ENCODE peak calls at places on chromosomes 4 and X, in ten cellular contexts. K, X, F, O, Y, P, T, Z, U and A are unnamed samples.
A peak's percentile ranks its signal among the peaks of the same experiment; 100 is the strongest.

GRCh38 chrX:47958943-47959342 is 44.8 kb downstream of the ZNF182 start:
- DNase-seq in K (no peak), X (no peak), F (no peak), O (peak; percentile 6), Y (no peak), P (no peak), T (peak; percentile 4), Z (no peak), U (no peak), A (no peak)

GRCh38 chrX:40149286-40150175 is 51.8 kb upstream of the BCOR start:
- DNase-seq in K (no peak), X (no peak), F (no peak), O (no peak), Y (no peak), P (no peak), T (no peak), Z (no peak), U (no peak), A (no peak)

GRCh38 chrX:53263597-53264094 is 17.7 kb downstream of the IQSEC2 start:
- DNase-seq in K (no peak), X (peak; percentile 40), F (no peak), O (peak; percentile 44), Y (no peak), P (peak; percentile 53), T (peak; percentile 79), Z (no peak), U (peak; percentile 65), A (no peak)

GRCh38 chrX:2499507-2499906 is 1.3 kb downstream of the DHRSX start:
- DNase-seq in K (no peak), X (no peak), F (no peak), O (no peak), Y (no peak), P (no peak), T (no peak), Z (no peak), U (no peak), A (no peak)

GRCh38 chrX:10370976-10371375 is 214.2 kb downstream of the CLCN4 start:
- DNase-seq in K (no peak), X (no peak), F (no peak), O (no peak), Y (no peak), P (peak; percentile 7), T (no peak), Z (no peak), U (no peak), A (no peak)

GRCh38 chr4:6767341-6767724 is 15.2 kb upstream of the KIAA0232 start:
- DNase-seq in K (no peak), X (no peak), F (peak; percentile 30), O (no peak), Y (no peak), P (peak; percentile 19), T (no peak), Z (no peak), U (no peak), A (no peak)

GRCh38 chrX:36986231-36986630 is 21.9 kb upstream of the FAM47C start:
- DNase-seq in K (no peak), X (no peak), F (no peak), O (no peak), Y (no peak), P (no peak), T (no peak), Z (no peak), U (no peak), A (no peak)

GRCh38 chrX:40996886-40997530 is 88.2 kb upstream of the USP9X start:
- DNase-seq in K (no peak), X (no peak), F (no peak), O (peak; percentile 93), Y (no peak), P (peak; percentile 6), T (peak; percentile 58), Z (peak; percentile 2), U (peak; percentile 37), A (no peak)

GRCh38 chr4:56668267-56668666 is 12.8 kb downstream of the HOPX start:
- DNase-seq in K (no peak), X (no peak), F (no peak), O (no peak), Y (no peak), P (peak; percentile 30), T (no peak), Z (peak; percentile 1), U (no peak), A (no peak)

GRCh38 chr4:84336964-84337705 is 162.0 kb downstream of the NKX6-1 start:
- DNase-seq in K (no peak), X (no peak), F (no peak), O (no peak), Y (peak; percentile 45), P (no peak), T (no peak), Z (peak; percentile 14), U (no peak), A (no peak)

GRCh38 chrX:143621276-143621675 is 14.6 kb downstream of the SLITRK4 start:
- DNase-seq in K (no peak), X (no peak), F (no peak), O (no peak), Y (no peak), P (no peak), T (no peak), Z (no peak), U (no peak), A (no peak)

GRCh38 chr4:77927991-77928925 is 65.6 kb downstream of the MRPL1 start:
- DNase-seq in K (no peak), X (no peak), F (peak; percentile 28), O (peak; percentile 78), Y (peak; percentile 74), P (peak; percentile 48), T (peak; percentile 12), Z (peak; percentile 44), U (peak; percentile 60), A (no peak)

GRCh38 chr4:2353222-2354107 is 65.0 kb downstream of the ZFYVE28 start:
- DNase-seq in K (no peak), X (no peak), F (no peak), O (peak; percentile 52), Y (no peak), P (no peak), T (no peak), Z (no peak), U (no peak), A (no peak)